ENCODE peak calls at places on chromosomes 1 and 21, in ten cellular contexts. P is activated gamma-delta T cell treated with Interleukin-2 at 50 U/mL for 16 hours; X is cardiac fibroblast; K is posterior vena cava; R is stimulated activated naive CD8-positive, alpha-beta T cell treated with anti-CD3 and anti-CD28 coated beads, Interleukin-15, Interleukin-2, amounts not matched to agents 100 U/mL and 50 U/mL, for 24 hours; Z is stimulated activated CD8-positive, alpha-beta memory T cell treated with anti-CD3 and anti-CD28 coated beads, Interleukin-15, amount 100 ng/mL, for 48 hours; L is Calu3; V is stimulated activated CD4-positive, alpha-beta T cell treated with anti-CD3 and anti-CD28 coated beads, Interleukin-15, amount 100 ng/mL, for 48 hours; U is NCI-H1417; S is bronchial epithelial cell. D is an unnamed sample.

GRCh38 chr1:5506634-5507033 is 485.6 kb downstream of the NPHP4 start:
- DNase-seq in P (no peak), X (no peak), K (no peak), R (no peak), Z (no peak), L (no peak), V (no peak), U (no peak), S (no peak), D (no peak)

GRCh38 chr1:212828395-212828794 is 19.1 kb downstream of the SPATA45 start:
- DNase-seq in P (no peak), X (no peak), K (no peak), R (no peak), Z (no peak), L (no peak), V (no peak), U (no peak), S (no peak), D (no peak)

GRCh38 chr21:40339050-40339449 is 471.8 kb downstream of the PCP4 start:
- DNase-seq in P (no peak), X (no peak), K (no peak), R (no peak), Z (no peak), L (no peak), V (no peak), U (no peak), S (no peak), D (no peak)

GRCh38 chr1:155607708-155608107 is 2.3 kb upstream of the MSTO1 start:
- DNase-seq in P (no peak), X (no peak), K (no peak), R (no peak), Z (no peak), L (peak), V (no peak), U (no peak), S (no peak), D (no peak)

GRCh38 chr1:244092293-244093264 is 41.5 kb downstream of the ZBTB18 start:
- DNase-seq in P (no peak), X (peak), K (no peak), R (no peak), Z (no peak), L (peak), V (no peak), U (peak), S (peak), D (no peak)

GRCh38 chr1:224264321-224264720 is 65.7 kb downstream of the NVL start:
- DNase-seq in P (no peak), X (no peak), K (no peak), R (no peak), Z (no peak), L (no peak), V (no peak), U (no peak), S (no peak), D (no peak)

GRCh38 chr1:8652607-8653046 is 164.8 kb downstream of the RERE start:
- DNase-seq in P (no peak), X (no peak), K (no peak), R (no peak), Z (no peak), L (no peak), V (no peak), U (no peak), S (no peak), D (no peak)

GRCh38 chr1:185257947-185258203 is 59.2 kb downstream of the IVNS1ABP start:
- DNase-seq in P (no peak), X (peak), K (no peak), R (no peak), Z (no peak), L (no peak), V (no peak), U (no peak), S (peak), D (no peak)

GRCh38 chr21:45506836-45507522 is 35.3 kb downstream of the SLC19A1 start:
- DNase-seq in P (no peak), X (no peak), K (peak), R (no peak), Z (no peak), L (no peak), V (no peak), U (peak), S (no peak), D (no peak)

GRCh38 chr1:20223659-20224058 is 37.3 kb upstream of the PLA2G2C start:
- DNase-seq in P (no peak), X (no peak), K (no peak), R (no peak), Z (no peak), L (no peak), V (no peak), U (peak), S (no peak), D (peak)

GRCh38 chr1:238018214-238018613 is 127.5 kb upstream of the ZP4 start:
- DNase-seq in P (no peak), X (no peak), K (no peak), R (no peak), Z (no peak), L (no peak), V (no peak), U (no peak), S (no peak), D (no peak)

GRCh38 chr1:118985611-118986290 is 2.4 kb downstream of the TBX15 start:
- DNase-seq in P (no peak), X (no peak), K (no peak), R (no peak), Z (no peak), L (no peak), V (no peak), U (no peak), S (no peak), D (no peak)

GRCh38 chr1:97864615-97865014 is 56.2 kb downstream of the DPYD start:
- DNase-seq in P (no peak), X (no peak), K (no peak), R (no peak), Z (no peak), L (no peak), V (no peak), U (no peak), S (no peak), D (no peak)

GRCh38 chr1:151318975-151319374 is 8.2 kb downstream of the PI4KB start:
- DNase-seq in P (no peak), X (no peak), K (no peak), R (no peak), Z (no peak), L (no peak), V (no peak), U (no peak), S (no peak), D (no peak)

GRCh38 chr1:51898090-51898734 is 19.7 kb upstream of the NRDC start:
- DNase-seq in P (no peak), X (peak), K (no peak), R (no peak), Z (no peak), L (no peak), V (no peak), U (no peak), S (peak), D (no peak)

GRCh38 chr21:34924767-34925425 is 124.2 kb downstream of the RUNX1 start:
- DNase-seq in P (no peak), X (no peak), K (no peak), R (no peak), Z (no peak), L (no peak), V (no peak), U (no peak), S (no peak), D (no peak)

GRCh38 chr1:115980998-115981993 is 5.0 kb downstream of the SLC22A15 start:
- DNase-seq in P (no peak), X (peak), K (no peak), R (peak), Z (no peak), L (peak), V (no peak), U (peak), S (peak), D (peak)

GRCh38 chr1:115705085-115706008 is 63.2 kb downstream of the CASQ2 start:
- DNase-seq in P (no peak), X (no peak), K (no peak), R (no peak), Z (no peak), L (no peak), V (no peak), U (peak), S (peak), D (no peak)

GRCh38 chr1:113903496-113904291 is 905 bp downstream of the AP4B1 start:
- DNase-seq in P (peak), X (no peak), K (no peak), R (peak), Z (no peak), L (no peak), V (no peak), U (no peak), S (no peak), D (peak)

GRCh38 chr1:171140466-171140865 is 44.6 kb upstream of the FMO2 start:
- DNase-seq in P (no peak), X (peak), K (peak), R (no peak), Z (no peak), L (no peak), V (no peak), U (no peak), S (no peak), D (no peak)

GRCh38 chr1:205285391-205286101 is 36.0 kb downstream of the NUAK2 start:
- DNase-seq in P (peak), X (no peak), K (no peak), R (peak), Z (peak), L (no peak), V (peak), U (no peak), S (no peak), D (no peak)

GRCh38 chr1:163250382-163250974 is 47.8 kb upstream of the RGS5 start:
- DNase-seq in P (no peak), X (no peak), K (no peak), R (no peak), Z (no peak), L (no peak), V (no peak), U (no peak), S (no peak), D (no peak)

GRCh38 chr1:193537266-193538003 is 351.0 kb upstream of the B3GALT2 start:
- DNase-seq in P (peak), X (no peak), K (no peak), R (peak), Z (peak), L (peak), V (peak), U (no peak), S (no peak), D (no peak)

GRCh38 chr1:46446646-46447498 is 42.8 kb upstream of the DMBX1 start:
- DNase-seq in P (peak), X (peak), K (peak), R (peak), Z (peak), L (peak), V (peak), U (peak), S (peak), D (peak)

GRCh38 chr1:164718821-164719220 is 159.8 kb downstream of the PBX1 start:
- DNase-seq in P (no peak), X (peak), K (no peak), R (no peak), Z (no peak), L (no peak), V (no peak), U (no peak), S (no peak), D (no peak)

GRCh38 chr1:41734201-41734915 is 184.4 kb downstream of the HIVEP3 start:
- DNase-seq in P (no peak), X (no peak), K (peak), R (no peak), Z (no peak), L (no peak), V (no peak), U (no peak), S (no peak), D (no peak)

GRCh38 chr1:244964112-244964971 is 100.0 kb upstream of the HNRNPU start:
- DNase-seq in P (peak), X (peak), K (peak), R (peak), Z (no peak), L (peak), V (no peak), U (no peak), S (peak), D (no peak)

GRCh38 chr1:162710349-162710748 is 78.1 kb downstream of the DDR2 start:
- DNase-seq in P (no peak), X (peak), K (no peak), R (no peak), Z (no peak), L (no peak), V (no peak), U (no peak), S (peak), D (no peak)

GRCh38 chr1:19754482-19754881 is 45.2 kb downstream of the TMCO4 start:
- DNase-seq in P (no peak), X (no peak), K (no peak), R (no peak), Z (no peak), L (no peak), V (no peak), U (no peak), S (no peak), D (no peak)

D was measured in NCI-H510A treated with DMSO at 0.1 percent for 48 hours.